ENCODE peak calls at places on chromosomes 5 and 9, in eight cellular contexts. One of them, this sample, is unnamed.

GRCh38 chr9:38024036-38024681 is 44.9 kb downstream of the SHB start:
- DNase-seq in activated T-helper 9 cell treated with anti-CD3 and anti-CD28 coated beads, Interleukin-2, amount 50 U/mL, for 16 hours: no peak
- DNase-seq in T-cell: no peak
- DNase-seq in aorta: no peak
- DNase-seq in iPS DF 19.7: no peak
- DNase-seq in activated CD4-positive, alpha-beta T cell treated with anti-CD3 and anti-CD28 coated beads, Interleukin-2, amount 50 U/mL, for 1 hour: no peak
- DNase-seq in fibroblast of the aortic adventitia: peak
- DNase-seq in psoas muscle: peak
- DNase-seq in this sample: peak

GRCh38 chr9:133563286-133564213 is 29.0 kb downstream of the ADAMTSL2 start:
- DNase-seq in activated CD4-positive, alpha-beta T cell treated with anti-CD3 and anti-CD28 coated beads, Interleukin-2, amount 50 U/mL, for 1 hour: no peak
- DNase-seq in psoas muscle: peak
- DNase-seq in activated T-helper 9 cell treated with anti-CD3 and anti-CD28 coated beads, Interleukin-2, amount 50 U/mL, for 16 hours: no peak
- DNase-seq in iPS DF 19.7: no peak
- DNase-seq in aorta: no peak
- DNase-seq in fibroblast of the aortic adventitia: peak
- DNase-seq in T-cell: no peak
- DNase-seq in this sample: no peak

GRCh38 chr9:91905958-91906585 is 44.0 kb downstream of the ROR2 start:
- DNase-seq in aorta: peak
- DNase-seq in activated T-helper 9 cell treated with anti-CD3 and anti-CD28 coated beads, Interleukin-2, amount 50 U/mL, for 16 hours: peak
- DNase-seq in T-cell: peak
- DNase-seq in activated CD4-positive, alpha-beta T cell treated with anti-CD3 and anti-CD28 coated beads, Interleukin-2, amount 50 U/mL, for 1 hour: peak
- DNase-seq in psoas muscle: no peak
- DNase-seq in iPS DF 19.7: no peak
- DNase-seq in fibroblast of the aortic adventitia: no peak
- DNase-seq in this sample: no peak

GRCh38 chr5:175082866-175083590 is 358.6 kb downstream of the MSX2 start:
- DNase-seq in activated CD4-positive, alpha-beta T cell treated with anti-CD3 and anti-CD28 coated beads, Interleukin-2, amount 50 U/mL, for 1 hour: no peak
- DNase-seq in psoas muscle: no peak
- DNase-seq in fibroblast of the aortic adventitia: no peak
- DNase-seq in T-cell: no peak
- DNase-seq in aorta: no peak
- DNase-seq in iPS DF 19.7: no peak
- DNase-seq in activated T-helper 9 cell treated with anti-CD3 and anti-CD28 coated beads, Interleukin-2, amount 50 U/mL, for 16 hours: no peak
- DNase-seq in this sample: peak

GRCh38 chr9:106869458-106869857 is 6.5 kb downstream of the ZNF462 start:
- DNase-seq in psoas muscle: no peak
- DNase-seq in T-cell: no peak
- DNase-seq in aorta: no peak
- DNase-seq in fibroblast of the aortic adventitia: peak
- DNase-seq in iPS DF 19.7: no peak
- DNase-seq in activated T-helper 9 cell treated with anti-CD3 and anti-CD28 coated beads, Interleukin-2, amount 50 U/mL, for 16 hours: no peak
- DNase-seq in activated CD4-positive, alpha-beta T cell treated with anti-CD3 and anti-CD28 coated beads, Interleukin-2, amount 50 U/mL, for 1 hour: no peak
- DNase-seq in this sample: peak

GRCh38 chr5:59843511-59844230 is 49.9 kb downstream of the PDE4D start:
- DNase-seq in aorta: no peak
- DNase-seq in fibroblast of the aortic adventitia: no peak
- DNase-seq in psoas muscle: no peak
- DNase-seq in iPS DF 19.7: no peak
- DNase-seq in activated T-helper 9 cell treated with anti-CD3 and anti-CD28 coated beads, Interleukin-2, amount 50 U/mL, for 16 hours: no peak
- DNase-seq in activated CD4-positive, alpha-beta T cell treated with anti-CD3 and anti-CD28 coated beads, Interleukin-2, amount 50 U/mL, for 1 hour: no peak
- DNase-seq in T-cell: no peak
- DNase-seq in this sample: no peak

GRCh38 chr5:168603776-168604175 is 24.6 kb upstream of the PANK3 start:
- DNase-seq in aorta: no peak
- DNase-seq in activated T-helper 9 cell treated with anti-CD3 and anti-CD28 coated beads, Interleukin-2, amount 50 U/mL, for 16 hours: no peak
- DNase-seq in T-cell: no peak
- DNase-seq in fibroblast of the aortic adventitia: peak
- DNase-seq in activated CD4-positive, alpha-beta T cell treated with anti-CD3 and anti-CD28 coated beads, Interleukin-2, amount 50 U/mL, for 1 hour: no peak
- DNase-seq in psoas muscle: no peak
- DNase-seq in iPS DF 19.7: no peak
- DNase-seq in this sample: peak

GRCh38 chr9:14173730-14174129 is 140.2 kb downstream of the NFIB start:
- DNase-seq in T-cell: no peak
- DNase-seq in activated CD4-positive, alpha-beta T cell treated with anti-CD3 and anti-CD28 coated beads, Interleukin-2, amount 50 U/mL, for 1 hour: no peak
- DNase-seq in aorta: no peak
- DNase-seq in fibroblast of the aortic adventitia: no peak
- DNase-seq in iPS DF 19.7: no peak
- DNase-seq in activated T-helper 9 cell treated with anti-CD3 and anti-CD28 coated beads, Interleukin-2, amount 50 U/mL, for 16 hours: no peak
- DNase-seq in psoas muscle: no peak
- DNase-seq in this sample: no peak

GRCh38 chr5:28648108-28648507 is 1609.7 kb upstream of the CDH9 start:
- DNase-seq in iPS DF 19.7: no peak
- DNase-seq in T-cell: no peak
- DNase-seq in fibroblast of the aortic adventitia: no peak
- DNase-seq in aorta: no peak
- DNase-seq in psoas muscle: no peak
- DNase-seq in activated T-helper 9 cell treated with anti-CD3 and anti-CD28 coated beads, Interleukin-2, amount 50 U/mL, for 16 hours: no peak
- DNase-seq in activated CD4-positive, alpha-beta T cell treated with anti-CD3 and anti-CD28 coated beads, Interleukin-2, amount 50 U/mL, for 1 hour: no peak
- DNase-seq in this sample: peak

GRCh38 chr9:96612105-96612965 is 7.3 kb downstream of the CDC14B start:
- DNase-seq in activated CD4-positive, alpha-beta T cell treated with anti-CD3 and anti-CD28 coated beads, Interleukin-2, amount 50 U/mL, for 1 hour: no peak
- DNase-seq in T-cell: no peak
- DNase-seq in iPS DF 19.7: no peak
- DNase-seq in activated T-helper 9 cell treated with anti-CD3 and anti-CD28 coated beads, Interleukin-2, amount 50 U/mL, for 16 hours: no peak
- DNase-seq in aorta: peak
- DNase-seq in fibroblast of the aortic adventitia: peak
- DNase-seq in psoas muscle: peak
- DNase-seq in this sample: peak

GRCh38 chr9:120177121-120177520 is 402.8 kb downstream of the CDK5RAP2 start:
- DNase-seq in aorta: no peak
- DNase-seq in iPS DF 19.7: no peak
- DNase-seq in psoas muscle: no peak
- DNase-seq in activated CD4-positive, alpha-beta T cell treated with anti-CD3 and anti-CD28 coated beads, Interleukin-2, amount 50 U/mL, for 1 hour: no peak
- DNase-seq in activated T-helper 9 cell treated with anti-CD3 and anti-CD28 coated beads, Interleukin-2, amount 50 U/mL, for 16 hours: no peak
- DNase-seq in fibroblast of the aortic adventitia: no peak
- DNase-seq in T-cell: no peak
- DNase-seq in this sample: no peak

GRCh38 chr5:176863041-176863764 is 35.9 kb downstream of the HK3 start:
- DNase-seq in T-cell: no peak
- DNase-seq in activated CD4-positive, alpha-beta T cell treated with anti-CD3 and anti-CD28 coated beads, Interleukin-2, amount 50 U/mL, for 1 hour: no peak
- DNase-seq in fibroblast of the aortic adventitia: no peak
- DNase-seq in psoas muscle: no peak
- DNase-seq in aorta: no peak
- DNase-seq in activated T-helper 9 cell treated with anti-CD3 and anti-CD28 coated beads, Interleukin-2, amount 50 U/mL, for 16 hours: no peak
- DNase-seq in iPS DF 19.7: no peak
- DNase-seq in this sample: no peak

GRCh38 chr5:473344-474192 is 30.6 kb downstream of the EXOC3 start:
- DNase-seq in iPS DF 19.7: no peak
- DNase-seq in activated T-helper 9 cell treated with anti-CD3 and anti-CD28 coated beads, Interleukin-2, amount 50 U/mL, for 16 hours: no peak
- DNase-seq in activated CD4-positive, alpha-beta T cell treated with anti-CD3 and anti-CD28 coated beads, Interleukin-2, amount 50 U/mL, for 1 hour: no peak
- DNase-seq in aorta: peak
- DNase-seq in psoas muscle: peak
- DNase-seq in T-cell: peak
- DNase-seq in fibroblast of the aortic adventitia: peak
- DNase-seq in this sample: peak

GRCh38 chr9:134546746-134547145 is 94.9 kb upstream of the COL5A1 start:
- DNase-seq in aorta: no peak
- DNase-seq in psoas muscle: peak
- DNase-seq in fibroblast of the aortic adventitia: no peak
- DNase-seq in iPS DF 19.7: no peak
- DNase-seq in T-cell: no peak
- DNase-seq in activated CD4-positive, alpha-beta T cell treated with anti-CD3 and anti-CD28 coated beads, Interleukin-2, amount 50 U/mL, for 1 hour: no peak
- DNase-seq in activated T-helper 9 cell treated with anti-CD3 and anti-CD28 coated beads, Interleukin-2, amount 50 U/mL, for 16 hours: no peak
- DNase-seq in this sample: no peak

GRCh38 chr9:94167055-94167346 is 82.7 kb downstream of the PTPDC1 start:
- DNase-seq in activated CD4-positive, alpha-beta T cell treated with anti-CD3 and anti-CD28 coated beads, Interleukin-2, amount 50 U/mL, for 1 hour: no peak
- DNase-seq in T-cell: peak
- DNase-seq in activated T-helper 9 cell treated with anti-CD3 and anti-CD28 coated beads, Interleukin-2, amount 50 U/mL, for 16 hours: no peak
- DNase-seq in fibroblast of the aortic adventitia: no peak
- DNase-seq in psoas muscle: no peak
- DNase-seq in aorta: no peak
- DNase-seq in iPS DF 19.7: peak
- DNase-seq in this sample: no peak

GRCh38 chr5:87650284-87650683 is 237.6 kb upstream of the CCNH start:
- DNase-seq in fibroblast of the aortic adventitia: no peak
- DNase-seq in iPS DF 19.7: no peak
- DNase-seq in T-cell: no peak
- DNase-seq in aorta: no peak
- DNase-seq in activated CD4-positive, alpha-beta T cell treated with anti-CD3 and anti-CD28 coated beads, Interleukin-2, amount 50 U/mL, for 1 hour: no peak
- DNase-seq in psoas muscle: no peak
- DNase-seq in activated T-helper 9 cell treated with anti-CD3 and anti-CD28 coated beads, Interleukin-2, amount 50 U/mL, for 16 hours: no peak
- DNase-seq in this sample: peak

This sample was measured in astrocyte.